ENCODE peak calls at places on chromosomes 1 and 21, in six cellular contexts. O is K562, L is HCT116, T is Panc1, R is GM12878, V is SK-N-SH. Q is an unnamed sample.

GRCh38 chr1:17248781-17249180 is at the start of gene PADI3:
- DNase-seq in V (no peak), O (peak), L (no peak), T (no peak), R (no peak), Q (no peak)

GRCh38 chr21:42599962-42600361 is 53.5 kb upstream of the PDE9A start:
- DNase-seq in L (no peak), R (no peak), V (no peak), T (no peak), O (no peak), Q (no peak)

GRCh38 chr1:61561666-61562065 is 163.3 kb downstream of the TM2D1 start:
- DNase-seq in L (no peak), T (no peak), V (no peak), O (no peak), R (no peak), Q (no peak)

GRCh38 chr1:243421784-243422183 is 165.9 kb downstream of the SDCCAG8 start:
- DNase-seq in R (no peak), T (no peak), L (no peak), V (peak), O (no peak), Q (no peak)

GRCh38 chr1:206905295-206906164 is 8.3 kb downstream of the IL24 start:
- DNase-seq in O (no peak), R (no peak), T (no peak), L (peak), V (no peak), Q (no peak)

GRCh38 chr1:30948278-30948677 is 39.7 kb upstream of the SDC3 start:
- DNase-seq in R (no peak), L (no peak), V (no peak), T (no peak), O (no peak), Q (no peak)

GRCh38 chr21:14070968-14071367 is 139.8 kb downstream of the LIPI start:
- DNase-seq in O (no peak), T (no peak), L (no peak), V (no peak), R (no peak), Q (no peak)

GRCh38 chr1:229124471-229125198 is 146.3 kb upstream of the RAB4A start:
- DNase-seq in R (no peak), T (no peak), L (no peak), V (no peak), O (no peak), Q (no peak)

GRCh38 chr21:29260461-29260860 is 38.3 kb upstream of the BACH1 start:
- DNase-seq in R (no peak), O (no peak), V (no peak), T (no peak), L (no peak), Q (no peak)

GRCh38 chr1:243216741-243217140 is 38.3 kb downstream of the CEP170 start:
- DNase-seq in O (no peak), T (no peak), V (no peak), L (no peak), R (no peak), Q (no peak)

GRCh38 chr1:214549604-214550338 is 1.6 kb downstream of the PTPN14 start:
- DNase-seq in O (no peak), T (no peak), L (no peak), V (no peak), R (no peak), Q (no peak)

GRCh38 chr1:81801834-81802531 is 1.2 kb downstream of the ADGRL2 start:
- DNase-seq in O (no peak), T (no peak), V (peak), R (no peak), L (no peak), Q (no peak)

GRCh38 chr1:155569988-155570592 is 7.5 kb upstream of the ASH1L start:
- DNase-seq in V (no peak), T (no peak), O (peak), R (no peak), L (no peak), Q (no peak)

GRCh38 chr1:45545553-45546310 is 4.9 kb upstream of the AKR1A1 start:
- DNase-seq in L (no peak), R (no peak), O (no peak), T (no peak), V (no peak), Q (no peak)

GRCh38 chr1:217315346-217315745 is 315.5 kb downstream of the GPATCH2 start:
- DNase-seq in R (no peak), V (no peak), O (no peak), L (no peak), T (no peak), Q (no peak)

GRCh38 chr1:159188375-159188788 is 16.3 kb upstream of the ACKR1 start:
- DNase-seq in R (no peak), T (no peak), L (no peak), O (no peak), V (no peak), Q (peak)

GRCh38 chr1:228155596-228156517 is 6.1 kb downstream of the GJC2 start:
- DNase-seq in R (no peak), V (no peak), T (no peak), L (no peak), O (no peak), Q (no peak)

GRCh38 chr1:23752909-23753308 is 9.6 kb downstream of the ELOA start:
- DNase-seq in O (no peak), L (no peak), V (no peak), R (no peak), T (no peak), Q (no peak)

GRCh38 chr21:17003763-17004373 is 509.0 kb upstream of the CXADR start:
- DNase-seq in R (no peak), V (no peak), L (no peak), O (no peak), T (no peak), Q (no peak)

GRCh38 chr1:79660127-79660526 is 653.6 kb upstream of the ADGRL4 start:
- DNase-seq in L (no peak), V (no peak), T (no peak), R (no peak), O (no peak), Q (no peak)

GRCh38 chr1:232634086-232634485 is 4.2 kb upstream of the SIPA1L2 start:
- DNase-seq in L (no peak), T (no peak), R (no peak), V (no peak), O (no peak), Q (no peak)

DNA sequence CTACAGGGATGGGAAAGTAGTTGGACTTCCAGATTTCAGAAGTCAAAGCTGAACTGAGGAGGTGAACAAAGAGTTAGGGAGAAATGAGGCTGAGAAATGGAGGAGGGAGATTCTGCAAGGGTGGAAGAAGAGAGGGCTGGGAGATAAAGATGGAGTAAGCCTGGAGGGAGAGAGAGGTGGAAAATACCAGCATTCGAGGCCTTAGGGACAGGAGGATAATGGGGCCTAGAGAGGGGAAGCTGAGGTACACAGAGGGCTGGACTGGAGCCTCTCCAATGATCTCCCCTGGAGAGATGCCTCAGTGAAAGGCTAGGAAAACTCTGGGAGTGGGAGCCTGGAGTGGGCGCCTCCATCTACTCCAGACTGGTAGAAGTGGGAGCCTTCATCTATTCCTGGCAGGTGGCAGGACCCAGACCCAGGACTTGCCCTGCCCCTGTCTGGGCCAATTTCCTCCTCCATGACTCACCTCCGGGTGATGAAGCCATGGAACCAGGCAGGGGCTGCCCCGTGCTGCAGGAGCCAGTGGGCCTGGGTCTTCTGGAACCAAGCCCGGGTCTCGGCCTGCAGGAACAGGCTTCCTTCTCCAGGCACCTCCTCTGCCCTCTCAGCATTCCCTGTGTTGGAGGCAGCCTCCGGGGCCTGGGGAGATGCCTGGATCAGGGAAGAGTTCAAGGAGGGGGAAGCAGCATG is 1.9 kb downstream of the SH2D2A start:
- DNase-seq in V (no peak), L (no peak), O (no peak), R (no peak), T (no peak), Q (no peak)
- TF ChIP-seq SIN3A in V (no peak), L (no peak), O (no peak), R (no peak), T (no peak), Q (no peak)

GRCh38 chr1:180912211-180912800 is 391 bp upstream of the KIAA1614 start:
- DNase-seq in R (no peak), L (no peak), T (no peak), V (no peak), O (no peak), Q (no peak)

GRCh38 chr1:180916012-180916770 is 3.5 kb downstream of the KIAA1614 start:
- DNase-seq in T (no peak), V (no peak), O (no peak), R (no peak), L (no peak), Q (no peak)

GRCh38 chr1:180915426-180915965 is 2.8 kb downstream of the KIAA1614 start:
- DNase-seq in V (no peak), L (no peak), T (no peak), O (no peak), R (no peak), Q (no peak)

GRCh38 chr1:180911640-180912161 is 996 bp upstream of the KIAA1614 start:
- DNase-seq in T (no peak), L (no peak), O (no peak), R (no peak), V (peak), Q (no peak)

DNA sequence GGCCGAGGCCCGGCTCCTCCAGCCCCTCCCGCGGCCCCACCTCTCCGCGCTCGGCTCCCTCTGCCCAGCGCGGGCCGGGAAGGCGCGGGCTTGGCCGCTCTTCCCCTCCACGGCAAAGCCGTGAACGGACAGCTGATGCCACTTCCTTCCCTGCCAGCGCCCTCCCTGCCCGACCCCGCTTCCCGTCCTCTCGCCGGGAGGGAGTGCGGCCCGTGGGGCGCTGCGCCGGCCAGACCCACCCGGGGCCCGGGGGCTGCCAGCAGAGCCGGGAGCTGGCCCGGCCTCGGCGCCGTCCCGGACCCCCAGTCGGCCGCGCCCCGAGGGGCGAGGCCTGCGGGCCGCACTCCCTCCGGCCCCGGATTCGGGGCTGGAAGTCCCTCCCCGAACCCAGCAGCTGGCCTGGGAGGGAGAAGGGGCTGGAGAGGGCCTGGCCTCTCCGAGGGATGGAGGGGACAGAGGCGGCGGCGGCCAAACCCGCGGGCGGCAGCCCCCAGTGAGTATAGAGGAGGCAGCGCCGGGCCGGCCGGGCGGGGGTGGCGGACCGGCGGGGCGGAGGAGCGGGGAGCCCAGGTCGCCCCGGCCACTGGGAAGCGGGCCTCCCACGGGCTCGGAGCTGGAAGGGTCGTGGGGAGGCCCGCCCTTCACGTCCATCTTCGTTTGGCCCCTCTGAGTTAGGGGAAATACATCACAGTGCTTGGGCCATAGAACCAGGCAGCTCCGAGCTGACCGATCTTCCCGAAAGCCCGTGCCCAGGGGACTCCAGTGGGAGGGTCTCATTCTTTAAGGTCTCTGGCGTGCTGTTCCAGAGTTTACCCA is at the start of gene KIAA1614:
- DNase-seq in O (no peak), T (no peak), R (no peak), L (no peak), V (peak), Q (peak)
- TF ChIP-seq SIN3A in O (no peak), T (no peak), R (no peak), L (no peak), V (no peak), Q (no peak)

GRCh38 chr21:33058468-33059318 is 11.2 kb upstream of the OLIG1 start:
- DNase-seq in T (no peak), V (no peak), O (no peak), R (no peak), L (no peak), Q (no peak)
- TF ChIP-seq SIN3A in T (no peak), V (no peak), O (no peak), R (no peak), L (no peak), Q (no peak)

GRCh38 chr1:113783254-113784103 is 24.2 kb upstream of the PHTF1 start:
- DNase-seq in L (no peak), V (no peak), T (no peak), R (peak), O (no peak), Q (no peak)
- TF ChIP-seq SIN3A in L (no peak), V (no peak), T (no peak), R (no peak), O (no peak), Q (no peak)

DNA sequence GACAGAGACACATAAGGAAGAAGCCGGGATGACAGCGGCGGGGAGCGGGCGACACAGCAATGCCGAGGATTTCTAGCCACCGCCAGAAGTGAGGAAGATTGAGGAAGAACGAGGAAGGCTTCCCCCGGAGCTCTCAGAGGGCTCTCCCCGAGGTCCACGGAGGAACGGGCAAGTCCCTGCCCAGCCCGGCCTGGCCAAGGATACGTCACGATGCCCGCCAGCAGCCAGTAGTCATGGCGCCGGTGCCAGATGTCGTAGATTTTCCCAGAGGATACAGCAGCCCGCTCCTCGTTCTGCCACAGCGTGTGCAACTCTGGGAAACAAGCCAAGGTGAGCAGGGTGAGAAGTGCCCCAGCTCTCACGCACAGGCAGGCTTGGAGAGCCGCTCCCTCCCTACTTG is 65.9 kb downstream of the KCNAB2 start:
- DNase-seq in O (no peak), R (no peak), L (no peak), V (peak), T (no peak), Q (no peak)
- TF ChIP-seq SIN3A in O (no peak), R (no peak), L (no peak), V (no peak), T (no peak), Q (no peak)

DNA sequence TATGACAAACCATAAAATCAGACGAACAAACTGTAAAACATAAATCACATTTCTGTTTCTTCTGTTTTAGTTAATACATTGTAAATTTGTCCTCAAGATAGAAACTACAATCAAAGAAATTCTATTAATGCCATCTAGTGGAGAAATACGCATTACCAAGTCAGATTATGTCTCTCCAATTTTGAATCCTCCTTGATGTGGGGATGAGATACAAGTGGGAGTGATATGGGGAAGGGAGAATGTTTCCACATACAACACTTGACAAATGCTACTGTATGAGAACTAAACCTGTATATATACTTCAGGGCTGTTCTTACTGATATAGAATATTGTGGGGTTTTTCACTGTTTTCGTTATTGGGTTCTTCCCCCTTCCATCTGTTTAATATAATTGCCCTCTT is 2.6 kb downstream of the HFM1 start:
- DNase-seq in R (no peak), V (peak), T (peak), L (no peak), O (peak), Q (no peak)
- TF ChIP-seq SIN3A in R (no peak), V (no peak), T (no peak), L (no peak), O (no peak), Q (no peak)

DNA sequence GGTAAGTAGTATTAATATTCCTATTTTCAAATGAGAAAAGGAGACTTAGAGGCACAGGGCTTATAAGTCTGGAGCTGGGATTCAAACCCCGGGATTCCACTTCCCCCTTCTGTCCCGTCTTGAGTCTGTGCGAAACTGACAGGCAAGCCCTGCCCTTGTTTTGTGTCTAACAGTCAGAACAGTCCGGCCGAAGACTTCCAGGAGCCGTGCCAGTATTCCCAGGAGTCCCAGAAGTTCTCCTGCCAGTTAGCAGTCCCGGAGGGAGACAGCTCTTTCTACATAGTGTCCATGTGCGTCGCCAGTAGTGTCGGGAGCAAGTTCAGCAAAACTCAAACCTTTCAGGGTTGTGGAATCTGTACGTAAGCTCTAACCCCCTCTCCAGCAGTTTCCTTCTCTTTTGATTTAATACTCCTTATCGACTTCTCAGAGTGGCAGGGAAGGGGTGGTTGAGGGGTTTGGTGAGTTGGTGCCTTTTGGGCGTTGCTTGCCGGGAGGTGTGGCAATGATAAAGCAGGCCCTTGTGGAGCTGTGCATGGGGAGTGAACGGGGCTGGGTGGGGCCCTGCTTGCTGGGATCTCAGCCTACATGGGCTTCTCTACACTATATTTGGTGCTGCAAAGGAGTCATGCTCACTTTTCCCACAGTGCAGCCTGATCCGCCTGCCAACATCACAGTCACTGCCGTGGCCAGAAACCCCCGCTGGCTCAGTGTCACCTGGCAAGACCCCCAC is 29.4 kb downstream of the IL6R start:
- DNase-seq in V (no peak), O (no peak), T (no peak), L (no peak), R (no peak), Q (no peak)
- TF ChIP-seq SIN3A in V (no peak), O (no peak), T (no peak), L (no peak), R (no peak), Q (no peak)

GRCh38 chr1:39625462-39626273 is 13.8 kb downstream of the HEYL start:
- DNase-seq in O (no peak), V (peak), R (no peak), L (no peak), T (no peak), Q (no peak)
- TF ChIP-seq SIN3A in O (no peak), V (no peak), R (no peak), L (no peak), T (no peak), Q (no peak)

GRCh38 chr1:3585940-3586568 is 25.3 kb downstream of the MEGF6 start:
- DNase-seq in R (no peak), V (no peak), L (no peak), O (no peak), T (no peak), Q (no peak)

GRCh38 chr1:3588395-3588794 is 22.9 kb downstream of the MEGF6 start:
- DNase-seq in V (no peak), R (no peak), T (no peak), L (no peak), O (no peak), Q (no peak)

GRCh38 chr1:3584915-3585314 is 26.4 kb downstream of the MEGF6 start:
- DNase-seq in T (no peak), R (no peak), V (no peak), L (no peak), O (no peak), Q (no peak)

GRCh38 chr1:3590145-3590768 is 21.1 kb downstream of the MEGF6 start:
- DNase-seq in R (no peak), O (no peak), L (no peak), T (no peak), V (peak), Q (no peak)

DNA sequence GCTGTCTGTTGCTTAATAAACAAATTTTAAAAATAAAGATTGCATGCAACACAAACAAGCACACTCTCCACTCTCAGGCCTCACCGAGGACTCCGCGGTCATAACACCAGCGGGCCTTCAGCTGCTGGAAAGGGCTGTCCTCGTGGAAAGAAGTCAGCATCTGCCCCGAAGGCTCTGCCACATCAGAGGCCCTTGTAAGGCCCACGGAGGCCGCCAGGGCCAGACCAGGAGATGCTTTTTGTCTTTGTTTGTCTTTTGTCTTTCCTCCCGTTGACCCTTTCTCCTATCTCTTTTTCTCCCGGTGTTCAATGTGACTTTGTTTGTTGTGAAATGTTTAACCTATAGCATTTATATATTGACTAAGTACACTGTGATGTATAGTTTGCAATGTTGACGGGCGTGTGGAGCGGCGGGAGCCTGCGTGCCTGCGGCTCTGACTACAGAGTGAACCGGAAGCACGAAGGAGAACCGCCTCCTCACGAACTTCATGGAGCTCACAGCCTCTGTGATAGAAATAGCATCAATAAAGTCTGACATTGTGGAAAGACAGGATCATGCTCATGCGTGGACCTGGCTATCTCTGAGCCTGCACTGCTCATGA is 24.1 kb downstream of the MEGF6 start:
- DNase-seq in V (no peak), R (no peak), L (no peak), T (peak), O (no peak), Q (no peak)
- TF ChIP-seq SIN3A in V (no peak), R (no peak), L (no peak), T (no peak), O (no peak), Q (no peak)